ENCODE peak calls at places on chromosome 7, in four cellular contexts. D is transverse colon, O is aorta, J is neuronal stem cell. Y is an unnamed sample. For H3K27me3, the result is how much of the 10 kb centered on the place peaks cover.

GRCh38 chr7:49775065-49775948 is 1.9 kb downstream of the VWC2 start:
- DNase-seq in J (no peak), O (no peak), D (peak), Y (peak)

GRCh38 chr7:45570797-45571196 is 3.4 kb upstream of the ADCY1 start:
- DNase-seq in J (no peak), D (no peak), O (no peak), Y (no peak)

GRCh38 chr7:66731986-66732385 is 8.5 kb upstream of the RABGEF1 start:
- DNase-seq in J (no peak), D (no peak), O (no peak), Y (no peak)

GRCh38 chr7:28329616-28330373 is 82.5 kb upstream of the CREB5 start:
- DNase-seq in O (no peak), D (peak), J (no peak), Y (no peak)

GRCh38 chr7:104123786-104124185 is 84.0 kb downstream of the ORC5 start:
- DNase-seq in O (no peak), D (no peak), J (no peak), Y (no peak)

GRCh38 chr7:36599645-36600313 is 124.5 kb downstream of the AOAH start:
- DNase-seq in O (no peak), J (no peak), D (no peak), Y (no peak)

GRCh38 chr7:66307591-66308215 is 102.6 kb downstream of the TPST1 start:
- DNase-seq in J (no peak), O (no peak), D (no peak), Y (no peak)

GRCh38 chr7:99375070-99375807 is 709 bp downstream of the ARPC1B start:
- DNase-seq in O (peak), J (no peak), D (peak), Y (peak)

GRCh38 chr7:39761435-39761834 is 138.1 kb downstream of the RALA start:
- DNase-seq in D (no peak), J (no peak), O (no peak), Y (no peak)

GRCh38 chr7:78081344-78081743 is 282.8 kb downstream of the PHTF2 start:
- DNase-seq in J (no peak), D (no peak), O (no peak), Y (no peak)

GRCh38 chr7:55534262-55534915 is 37.9 kb downstream of the VOPP1 start:
- DNase-seq in O (no peak), J (no peak), D (peak), Y (no peak)

GRCh38 chr7:121797283-121798037 is 75.5 kb upstream of the PTPRZ1 start:
- DNase-seq in D (no peak), O (no peak), J (peak), Y (no peak)

GRCh38 chr7:80623465-80624252 is 14.8 kb upstream of the CD36 start:
- DNase-seq in J (peak), D (no peak), O (no peak), Y (no peak)

GRCh38 chr7:50324113-50324512 is 19.6 kb downstream of the IKZF1 start:
- DNase-seq in O (no peak), D (no peak), J (no peak), Y (no peak)

GRCh38 chr7:125651823-125652528 is 722.4 kb upstream of the POT1 start:
- DNase-seq in J (no peak), O (no peak), D (no peak), Y (no peak)

GRCh38 chr7:36058020-36058592 is 94.9 kb upstream of the EEPD1 start:
- DNase-seq in J (no peak), O (no peak), D (no peak), Y (no peak)

GRCh38 chr7:151310578-151310977 is 31.0 kb upstream of the NUB1 start:
- DNase-seq in J (no peak), D (no peak), O (no peak), Y (no peak)

GRCh38 chr7:118182618-118183253 is 1.2 kb upstream of the LSM8 start:
- DNase-seq in J (no peak), D (no peak), O (no peak), Y (no peak)

GRCh38 chr7:151769189-151769821 is 107.6 kb downstream of the PRKAG2 start:
- DNase-seq in O (peak), D (no peak), J (no peak), Y (no peak)

GRCh38 chr7:30932562-30932961 is 20.9 kb downstream of the AQP1 start:
- DNase-seq in O (no peak), D (no peak), J (no peak), Y (no peak)

GRCh38 chr7:80884511-80885195 is 34.2 kb downstream of the SEMA3C start:
- DNase-seq in O (no peak), J (no peak), D (no peak), Y (no peak)

GRCh38 chr7:136134503-136134902 is 157.3 kb upstream of the MTPN start:
- DNase-seq in O (no peak), D (no peak), J (no peak), Y (no peak)

GRCh38 chr7:39212881-39213280 is 235.2 kb downstream of the POU6F2 start:
- DNase-seq in D (no peak), J (no peak), O (no peak), Y (no peak)

DNA sequence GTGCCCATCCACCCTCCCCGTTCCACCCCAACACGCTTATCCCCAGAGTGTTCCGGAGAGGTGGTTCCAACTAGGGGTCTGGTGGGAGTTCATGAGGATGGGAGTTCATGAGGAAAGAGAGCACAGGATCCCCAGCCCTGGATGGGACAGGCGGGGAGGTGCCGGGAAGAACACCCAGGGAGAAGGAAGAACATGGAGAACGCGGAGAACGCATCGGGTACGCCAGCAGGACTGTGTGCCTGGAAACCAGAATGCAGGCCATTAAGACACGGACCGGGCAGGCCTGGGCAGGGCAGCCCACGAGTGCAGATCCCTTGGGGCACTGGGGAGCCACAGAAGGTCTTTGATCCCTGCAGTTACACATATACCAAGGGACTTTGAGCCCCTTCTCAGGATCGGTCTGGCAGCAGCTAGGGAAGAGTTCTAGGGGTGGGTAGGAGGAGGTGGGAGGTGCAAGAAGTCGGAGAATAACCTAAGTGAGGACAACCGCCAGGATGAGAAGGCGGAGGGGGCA is 89.7 kb upstream of the MYL10 start:
- DNase-seq in D (no peak), O (no peak), J (no peak), Y (no peak)
- H3K4me3 ChIP-seq in D (no peak), O (no peak), J (no peak), Y (no peak)

DNA sequence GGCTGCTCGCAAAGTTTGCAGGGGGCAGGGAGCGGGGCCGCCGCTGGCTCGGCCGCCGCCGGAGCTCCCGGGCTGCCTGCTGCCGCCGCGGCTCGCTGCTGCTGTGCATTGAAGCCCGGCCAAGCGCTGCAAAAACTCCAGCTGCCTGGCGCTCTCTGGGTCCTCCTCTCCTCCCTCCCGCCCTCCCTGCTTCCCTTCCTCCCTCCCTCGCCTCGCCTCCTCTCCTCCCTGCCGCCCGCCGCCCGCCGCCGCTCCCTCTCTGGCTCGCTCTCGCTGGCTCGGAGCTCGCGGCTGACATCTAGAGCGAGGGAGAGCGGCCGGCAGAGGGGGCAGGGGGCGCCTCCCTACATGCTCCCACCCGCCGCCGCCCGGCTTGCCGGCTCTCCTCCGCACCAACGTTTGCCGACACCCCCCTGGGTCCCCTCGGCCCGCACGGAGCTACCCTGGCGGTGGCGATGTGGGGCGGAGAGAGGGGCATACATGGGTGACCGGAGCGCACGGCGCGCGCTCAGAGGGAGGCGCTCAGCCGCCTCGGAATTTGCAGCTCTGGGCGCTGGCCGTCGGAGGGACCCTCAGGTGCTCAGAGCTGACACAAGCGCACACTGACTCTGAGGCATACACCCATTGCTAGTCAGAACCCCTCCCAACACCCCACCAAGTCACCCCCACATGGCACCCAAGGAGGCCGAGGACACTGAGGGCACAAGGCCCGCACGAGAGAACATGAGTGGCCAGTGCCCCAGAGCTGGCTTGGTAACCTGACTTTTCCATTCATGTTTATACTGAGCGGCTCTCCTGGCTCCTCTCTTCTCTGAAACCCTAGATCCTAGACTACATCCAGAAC is 1.2 kb upstream of the PLXNA4 start:
- DNase-seq in O (peak), J (peak), D (peak), Y (peak)
- H3K27me3 ChIP-seq in O (under half), J (half or more), D (half or more), Y (under half)

GRCh38 chr7:107461938-107462533 is 7.8 kb upstream of the GPR22 start:
- DNase-seq in D (no peak), O (no peak), J (no peak), Y (no peak)

GRCh38 chr7:107467972-107468371 is 1.9 kb upstream of the GPR22 start:
- DNase-seq in D (no peak), O (no peak), J (no peak), Y (no peak)

GRCh38 chr7:107468824-107469223 is 1.0 kb upstream of the GPR22 start:
- DNase-seq in O (no peak), D (no peak), J (no peak), Y (no peak)

GRCh38 chr7:107464666-107465065 is 5.2 kb upstream of the GPR22 start:
- DNase-seq in O (no peak), J (no peak), D (no peak), Y (no peak)

GRCh38 chr7:107463139-107464078 is 6.4 kb upstream of the GPR22 start:
- DNase-seq in D (peak), J (peak), O (no peak), Y (peak)
- H3K27ac ChIP-seq in D (no peak), J (no peak), O (no peak), Y (no peak)

GRCh38 chr7:134083766-134084487 is 43.2 kb upstream of the LRGUK start:
- DNase-seq in D (no peak), O (no peak), J (no peak), Y (peak)

GRCh38 chr7:134086998-134087735 is 40.0 kb upstream of the LRGUK start:
- DNase-seq in D (no peak), O (no peak), J (no peak), Y (no peak)

GRCh38 chr7:134081695-134082094 is 45.4 kb upstream of the LRGUK start:
- DNase-seq in J (no peak), O (no peak), D (no peak), Y (no peak)

GRCh38 chr7:134085315-134085714 is 41.8 kb upstream of the LRGUK start:
- DNase-seq in O (no peak), J (no peak), D (no peak), Y (no peak)

GRCh38 chr7:134084488-134085144 is 42.5 kb upstream of the LRGUK start:
- DNase-seq in O (no peak), D (no peak), J (no peak), Y (no peak)
- H3K4me3 ChIP-seq in O (no peak), D (no peak), J (no peak), Y (no peak)

DNA sequence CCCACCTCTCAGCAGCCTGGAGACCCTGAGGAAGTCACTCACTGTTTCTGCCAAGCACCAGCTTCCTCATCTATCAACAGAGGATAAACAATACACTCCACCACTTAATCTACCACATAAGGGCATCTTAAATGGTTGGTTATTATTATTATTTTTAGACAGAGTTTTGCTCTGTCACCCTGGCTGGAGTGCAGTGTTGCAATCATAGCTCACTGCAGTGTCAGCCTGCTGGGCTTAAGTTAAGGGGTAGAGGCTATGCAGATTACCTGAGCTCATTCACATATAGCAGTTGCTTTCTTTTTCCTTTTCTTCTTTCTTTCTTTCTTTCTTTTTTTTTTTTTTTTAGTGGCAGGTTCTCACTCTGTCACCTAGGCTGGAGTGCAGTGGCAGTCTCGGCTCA is 59.5 kb upstream of the ELN start:
- DNase-seq in O (peak), J (no peak), D (no peak), Y (no peak)
- H3K27me3 ChIP-seq in O (under half), J (under half), D (under half), Y (under half)

DNA sequence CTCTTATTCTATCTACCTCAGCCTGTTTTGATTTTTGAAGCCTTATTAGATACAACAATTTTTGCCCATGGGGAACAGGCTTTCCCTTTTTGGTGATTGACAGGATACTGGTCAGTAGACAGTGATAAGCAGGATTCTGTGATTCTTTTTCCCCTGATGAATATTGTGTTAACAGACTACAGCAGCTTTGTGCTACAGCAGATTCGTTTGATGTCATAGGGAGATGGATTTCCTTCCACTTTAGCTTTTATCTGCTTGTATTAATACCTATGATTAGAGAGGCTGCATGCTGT is 131.2 kb downstream of the SND1 start:
- DNase-seq in D (no peak), O (no peak), J (no peak), Y (no peak)
- H3K27ac ChIP-seq in D (no peak), O (no peak), J (no peak), Y (no peak)

DNA sequence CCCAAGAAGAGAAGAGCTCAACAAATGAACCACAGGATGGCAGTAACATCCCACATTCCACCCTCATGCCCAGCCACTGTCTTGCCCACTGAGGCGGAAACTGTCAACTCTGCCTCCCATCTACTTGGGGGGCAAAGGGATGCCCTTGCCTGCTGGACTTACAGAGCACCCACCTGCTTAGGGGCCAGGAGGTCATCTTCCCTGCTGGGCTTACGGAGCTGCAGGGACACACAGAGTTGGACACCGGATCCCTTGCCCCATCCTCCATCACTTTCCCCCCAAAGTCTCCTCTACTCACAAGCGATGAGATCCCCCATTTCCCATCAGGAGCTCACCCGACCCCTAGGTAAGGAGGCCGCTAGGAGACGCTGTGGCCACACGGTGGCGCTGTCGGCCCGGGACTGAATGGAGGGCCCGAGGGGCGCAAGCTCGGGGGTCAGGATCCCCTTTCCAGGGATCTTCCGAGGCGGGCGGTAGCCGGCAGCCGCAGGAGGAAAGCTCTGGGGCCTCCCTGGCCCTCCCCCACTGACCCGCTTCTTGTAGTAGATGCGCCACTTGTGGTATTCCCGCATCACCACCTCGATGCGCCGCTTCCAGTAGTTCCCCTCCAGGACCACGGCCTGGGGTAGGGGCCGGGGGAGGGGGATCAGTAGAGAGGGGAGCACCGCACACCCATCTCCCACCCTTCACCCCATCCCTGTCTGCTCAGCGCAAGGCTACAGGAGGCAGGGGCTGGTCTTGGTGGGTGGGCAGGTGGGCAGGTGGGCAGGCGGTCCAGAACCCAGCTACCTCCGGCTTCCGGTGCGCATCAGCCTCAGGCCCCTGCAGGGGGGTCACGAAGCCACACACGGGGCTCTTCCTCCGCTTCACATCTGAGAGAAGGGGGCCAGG is 17.3 kb downstream of the MLXIPL start:
- DNase-seq in O (peak), D (peak), J (peak), Y (peak)
- H3K4me3 ChIP-seq in O (no peak), D (no peak), J (peak), Y (no peak)

GRCh38 chr7:128363261-128363721 is 1.8 kb upstream of the PRRT4 start:
- DNase-seq in D (no peak), J (no peak), O (no peak), Y (no peak)
- H3K27me3 ChIP-seq in D (half or more), J (half or more), O (under half), Y (under half)